ENCODE peak calls at places on chromosomes 13 and 19, in five cellular contexts. R is transverse colon, T is breast epithelium, M is endothelial cell of umbilical vein, B is stomach. A is an unnamed sample. For H3K4me1, the result is how much of the 10 kb centered on the place peaks cover.

GRCh38 chr19:18593367-18594095 is 4.9 kb downstream of the REX1BD start:
- DNase-seq in M (no peak), B (no peak), T (no peak), R (no peak), A (no peak)

GRCh38 chr19:5913739-5914357 is at the start of gene CAPS:
- DNase-seq in R (peak), T (peak), B (peak), M (no peak), A (no peak)

GRCh38 chr19:53333071-53333465 is 481 bp upstream of the ZNF845 start:
- DNase-seq in B (peak), R (peak), T (peak), M (no peak), A (peak)

GRCh38 chr13:36774895-36775294 is 44.1 kb upstream of the RFXAP start:
- DNase-seq in T (no peak), M (peak), B (no peak), R (no peak), A (no peak)

GRCh38 chr19:7942981-7943443 is 454 bp downstream of the TIMM44 start:
- DNase-seq in T (no peak), M (no peak), R (no peak), B (no peak), A (no peak)

GRCh38 chr13:75079226-75079625 is 402.7 kb downstream of the TBC1D4 start:
- DNase-seq in B (no peak), M (peak), R (no peak), T (no peak), A (no peak)

GRCh38 chr19:40611096-40611495 is 9.9 kb downstream of the LTBP4 start:
- DNase-seq in B (peak), T (no peak), R (peak), M (no peak), A (peak)

GRCh38 chr13:30968734-30969335 is 36.4 kb downstream of the TEX26 start:
- DNase-seq in B (no peak), T (no peak), M (no peak), R (no peak), A (no peak)

GRCh38 chr19:42496551-42497133 is 31.6 kb downstream of the CEACAM1 start:
- DNase-seq in M (no peak), B (no peak), T (no peak), R (no peak), A (no peak)

GRCh38 chr19:7152568-7152967 is 83.1 kb downstream of the ZNF557 start:
- DNase-seq in T (no peak), M (no peak), R (no peak), B (no peak), A (no peak)

GRCh38 chr19:30221176-30221575 is 151.0 kb upstream of the ZNF536 start:
- DNase-seq in B (no peak), M (no peak), R (no peak), T (no peak), A (no peak)

GRCh38 chr19:32824906-32825608 is 44.5 kb downstream of the SLC7A9 start:
- DNase-seq in T (no peak), B (no peak), M (peak), R (no peak), A (no peak)

GRCh38 chr19:3133793-3134116 is 2.1 kb upstream of the GNA15 start:
- DNase-seq in R (no peak), T (no peak), B (no peak), M (no peak), A (no peak)

GRCh38 chr19:3131168-3131567 is 4.7 kb upstream of the GNA15 start:
- DNase-seq in B (no peak), T (no peak), R (no peak), M (no peak), A (peak)

GRCh38 chr19:3136684-3137055 is 837 bp downstream of the GNA15 start:
- DNase-seq in M (no peak), B (no peak), T (no peak), R (no peak), A (no peak)

GRCh38 chr19:3135961-3136683 is at the start of gene GNA15:
- DNase-seq in T (peak), R (peak), B (peak), M (no peak), A (peak)

DNA sequence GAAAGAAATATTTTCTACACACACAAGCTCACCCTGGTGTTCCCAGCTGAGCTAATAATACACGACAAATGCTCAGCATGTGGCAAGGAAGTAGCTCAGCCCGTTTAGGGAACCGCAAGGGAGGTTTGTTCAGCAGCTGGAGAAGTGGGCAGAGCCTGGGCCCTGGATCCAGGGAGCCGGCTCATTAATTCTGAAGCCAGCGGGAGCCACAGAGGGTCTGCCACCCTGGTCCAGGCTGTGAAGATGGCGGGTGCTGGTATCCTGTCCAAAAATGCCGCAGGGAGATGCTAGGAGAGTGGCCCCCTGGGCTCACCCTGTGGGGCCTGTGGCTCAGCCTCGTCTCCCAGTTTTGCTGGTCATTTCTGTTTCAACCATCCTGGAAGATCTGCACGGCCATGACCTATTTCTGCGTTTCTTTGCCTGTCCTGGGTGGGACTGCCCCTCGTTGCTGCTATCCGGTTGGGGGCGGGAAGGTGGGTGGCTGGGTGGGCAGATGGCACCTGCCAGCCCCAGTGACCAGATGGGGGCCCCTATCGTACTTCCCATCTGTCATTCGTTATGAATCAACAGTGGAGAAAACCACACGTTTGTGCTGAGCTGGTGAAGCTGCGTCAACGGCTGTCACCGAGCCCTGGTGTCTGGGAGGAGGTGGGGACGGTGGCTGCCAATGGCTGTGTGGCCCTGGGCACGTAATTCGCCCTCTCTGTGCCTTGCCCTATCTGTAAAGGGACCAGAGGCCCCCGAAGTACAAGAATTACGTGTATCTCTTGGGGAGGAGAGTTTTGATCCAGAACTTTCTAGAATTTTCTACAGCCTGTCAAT is 2.7 kb upstream of the GNA15 start:
- DNase-seq in B (no peak), M (no peak), R (peak), T (no peak), A (no peak)
- TF ChIP-seq POLR2A in B (no peak), M (no peak), R (no peak), T (no peak), A (no peak)

DNA sequence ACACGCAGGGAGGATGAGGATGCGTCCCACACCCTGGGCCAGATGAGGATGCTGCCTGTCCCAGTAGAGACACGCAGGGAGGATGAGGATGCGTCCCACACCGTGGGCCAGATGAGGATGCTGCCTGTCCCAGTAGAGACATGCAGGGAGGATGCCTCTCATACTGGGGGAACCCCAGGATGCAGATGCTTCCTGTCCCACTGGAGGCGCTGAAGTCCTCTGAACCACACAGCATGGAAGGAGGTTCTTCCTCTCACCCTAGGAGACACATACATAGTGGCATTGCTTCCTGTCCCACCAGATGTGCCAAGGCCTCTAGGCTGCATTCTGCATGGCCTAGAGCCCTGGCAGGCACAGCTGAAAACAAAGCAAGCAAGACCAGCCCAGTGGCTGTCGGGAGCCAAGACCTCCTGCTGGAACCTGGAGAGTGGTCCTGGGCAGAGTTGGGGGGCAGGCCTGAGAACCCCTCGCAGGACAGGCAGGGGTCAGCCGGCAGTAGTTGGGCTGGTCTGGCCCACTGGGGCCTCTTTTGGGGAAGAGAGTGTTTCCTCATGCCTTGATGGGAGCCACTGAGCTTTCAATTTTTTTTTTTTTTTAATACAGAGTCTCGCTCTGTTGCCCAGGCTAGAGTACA is 4.3 kb downstream of the HPN start:
- DNase-seq in B (no peak), T (no peak), M (peak), R (no peak), A (no peak)
- H3K4me1 ChIP-seq in B (half or more), T (under half), M (under half), R (under half), A (under half)

DNA sequence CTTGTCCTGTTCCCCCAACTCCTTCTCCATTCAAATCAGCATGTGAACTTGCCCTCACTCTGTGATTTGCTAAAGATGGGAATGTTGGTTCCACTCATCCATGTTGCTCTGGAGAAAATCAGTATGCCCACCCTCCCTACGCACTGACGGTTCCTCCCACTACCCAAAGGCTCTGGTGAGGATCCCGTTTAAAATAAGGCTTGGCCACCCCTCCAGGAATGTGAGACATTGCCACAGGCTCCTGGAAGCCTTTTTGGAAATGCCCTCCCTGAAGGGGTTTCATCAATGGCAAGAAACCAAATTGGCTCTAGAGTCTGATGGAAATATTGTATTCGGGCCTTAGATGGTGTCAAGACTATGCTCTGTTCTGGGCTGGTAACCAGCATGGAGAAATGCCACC is 187.3 kb downstream of the USP12 start:
- DNase-seq in T (no peak), M (no peak), B (no peak), R (no peak), A (no peak)
- TF ChIP-seq POLR2AphosphoS5 in T (no peak), M (no peak), B (no peak), R (no peak), A (no peak)

DNA sequence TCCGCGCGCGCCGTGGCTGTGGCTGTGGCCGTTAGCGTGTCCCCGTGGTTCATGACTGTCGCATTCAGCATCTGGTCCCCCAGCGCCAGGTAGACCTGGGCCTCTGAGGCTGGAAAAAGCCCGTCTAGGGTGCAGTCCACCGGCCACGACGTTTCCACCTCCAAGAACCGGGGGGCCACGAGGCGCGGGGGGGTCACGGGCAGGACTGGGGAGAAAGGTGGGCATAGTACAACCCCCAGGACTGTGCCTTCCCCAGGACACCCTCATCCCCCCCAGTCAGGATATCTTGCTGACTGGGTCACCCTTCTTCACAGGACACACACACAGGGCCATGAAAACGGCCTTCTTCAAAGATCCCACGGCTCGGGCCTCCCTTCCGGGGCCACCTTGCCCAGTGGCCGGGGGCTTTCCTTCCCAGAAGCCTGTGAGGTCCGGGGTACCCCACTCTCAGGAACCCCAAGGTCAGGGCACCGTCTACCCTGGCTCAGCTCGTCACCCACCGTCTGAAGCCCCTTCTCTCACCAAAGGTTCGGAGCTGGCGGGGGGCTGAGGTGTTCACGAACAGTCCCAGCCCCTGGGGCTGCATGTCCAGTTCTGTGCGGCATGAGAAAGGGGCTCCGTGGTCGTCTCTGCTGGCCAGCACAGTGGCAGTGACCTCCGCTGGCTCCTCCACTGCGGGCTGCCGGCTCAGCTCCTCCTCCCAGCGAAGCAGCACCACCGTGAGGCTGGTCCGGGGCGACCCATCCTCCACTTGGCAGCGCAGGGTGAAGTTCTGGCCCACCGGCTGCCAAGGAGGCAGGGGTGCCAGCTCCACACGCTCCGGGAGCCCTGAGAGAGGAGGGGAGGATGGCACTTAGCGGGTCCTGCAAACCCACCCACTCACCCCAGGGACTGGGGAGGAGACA is 2.1 kb upstream of the RAVER1 start:
- DNase-seq in B (no peak), T (no peak), M (no peak), R (no peak), A (no peak)
- TF ChIP-seq POLR2A in B (no peak), T (no peak), M (no peak), R (no peak), A (no peak)

GRCh38 chr13:20429682-20430081 is 96.0 kb downstream of the CRYL1 start:
- DNase-seq in T (no peak), B (no peak), R (no peak), M (no peak), A (no peak)
- H3K4me1 ChIP-seq in T (under half), B (under half), R (under half), M (under half), A (under half)

GRCh38 chr19:43524922-43525835 is 1.8 kb downstream of the ETHE1 start:
- DNase-seq in B (peak), T (peak), M (peak), R (peak), A (no peak)

GRCh38 chr19:43518051-43518450 is 8.9 kb downstream of the ETHE1 start:
- DNase-seq in B (no peak), M (no peak), T (no peak), R (no peak), A (no peak)

GRCh38 chr19:43522929-43523328 is 4.1 kb downstream of the ETHE1 start:
- DNase-seq in B (no peak), R (no peak), M (no peak), T (peak), A (no peak)

DNA sequence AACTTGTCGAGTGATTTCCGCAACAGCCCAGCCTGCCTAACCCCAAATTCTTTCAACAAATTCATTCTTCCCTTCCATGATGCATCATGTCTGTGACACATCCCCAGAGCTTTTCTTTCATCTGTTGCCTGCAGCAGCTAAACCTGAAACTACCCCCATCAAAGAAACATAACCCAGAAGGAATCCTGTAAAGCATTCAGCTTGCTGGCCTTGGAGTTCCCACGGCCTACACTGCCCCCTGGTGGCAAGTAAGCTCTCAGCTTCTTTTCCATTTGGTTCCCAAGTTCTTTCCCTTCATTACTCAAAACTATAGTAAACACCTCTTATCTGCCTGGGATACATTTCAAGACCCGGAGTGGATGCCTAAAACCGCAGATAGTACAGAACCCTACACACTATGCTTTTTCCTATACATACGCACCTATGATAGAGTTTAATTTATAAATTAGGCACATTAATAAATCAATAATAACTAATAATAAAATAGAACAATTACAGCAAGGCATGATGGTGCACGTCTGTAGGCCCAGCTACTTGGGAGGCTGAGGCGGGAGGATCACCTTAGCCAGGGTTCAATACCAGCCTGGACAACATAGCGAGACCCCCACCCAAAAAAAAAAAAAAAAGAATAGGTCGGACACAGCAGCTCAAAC is 7.4 kb downstream of the ETHE1 start:
- DNase-seq in R (peak), B (peak), T (peak), M (peak), A (peak)
- TF ChIP-seq POLR2AphosphoS5 in R (peak), B (no peak), T (no peak), M (no peak), A (no peak)

GRCh38 chr19:55259540-55260210 is 858 bp upstream of the PPP6R1 start:
- DNase-seq in R (no peak), B (no peak), M (no peak), T (no peak), A (peak)
- TF ChIP-seq POLR2A in R (no peak), B (no peak), M (no peak), T (peak), A (no peak)

DNA sequence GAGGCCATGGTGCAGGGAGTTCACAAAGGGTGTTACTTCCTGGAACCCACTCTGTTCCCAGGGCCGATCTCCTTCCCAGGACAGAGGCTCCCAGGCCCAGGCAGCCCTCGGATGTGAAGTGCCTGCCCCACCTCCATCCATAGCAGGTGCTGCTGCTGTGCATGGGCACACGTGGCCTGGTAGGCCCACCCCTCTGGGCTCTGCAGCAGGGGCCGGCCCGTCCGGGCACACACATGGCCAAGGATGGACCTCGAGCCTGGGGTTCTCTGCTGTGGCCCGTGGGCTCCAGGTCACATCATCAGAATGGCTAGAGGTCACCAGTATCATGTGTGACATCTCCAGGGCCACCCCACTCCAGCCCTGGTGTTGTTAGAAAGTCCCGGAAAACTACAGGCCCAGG is 71.8 kb downstream of the GADD45B start:
- DNase-seq in B (no peak), T (no peak), M (no peak), R (no peak), A (peak)
- H3K4me1 ChIP-seq in B (half or more), T (under half), M (under half), R (half or more), A (half or more)

DNA sequence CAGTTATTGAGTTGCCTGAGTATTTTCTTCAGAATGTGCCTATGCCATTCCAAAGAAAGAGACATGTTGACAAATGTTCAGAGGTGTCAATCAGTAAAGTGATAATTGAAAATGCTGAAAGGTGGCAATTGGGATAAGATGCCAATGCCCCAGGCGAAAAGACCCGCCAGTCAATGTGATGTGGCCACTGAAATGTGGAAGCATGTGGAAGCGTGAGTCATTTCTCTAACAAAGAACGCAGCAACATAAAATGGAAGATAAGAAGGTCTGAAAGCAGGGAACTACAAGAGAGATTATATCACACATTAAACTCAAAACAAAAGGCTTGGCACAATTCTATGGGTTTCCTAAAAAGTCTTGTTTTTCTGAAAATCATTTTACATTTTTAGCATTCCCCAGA is 882.3 kb upstream of the SLC10A2 start:
- DNase-seq in R (no peak), M (peak), B (no peak), T (no peak), A (no peak)
- TF ChIP-seq POLR2AphosphoS5 in R (no peak), M (peak), B (no peak), T (no peak), A (no peak)

A was measured in spleen.